ENCODE peak calls at places on chromosome 14, in four cellular contexts. P, K, A and Q are unnamed samples.

GRCh38 chr14:104356738-104357688 is 218.6 kb downstream of the KIF26A start:
- DNase-seq in K (peak; percentile 7), P (no peak), A (no peak), Q (no peak)

GRCh38 chr14:68972507-68973272 is 6.4 kb downstream of the ACTN1 start:
- DNase-seq in A (no peak), P (no peak), K (no peak), Q (no peak)

GRCh38 chr14:59213368-59214315 is 25.2 kb downstream of the DAAM1 start:
- DNase-seq in P (no peak), A (no peak), K (no peak), Q (peak; percentile 33)

GRCh38 chr14:104893435-104894207 is 28.6 kb downstream of the CEP170B start:
- DNase-seq in P (no peak), K (no peak), A (no peak), Q (no peak)

GRCh38 chr14:82621881-82622450 is 1088.3 kb upstream of the SEL1L start:
- DNase-seq in P (no peak), A (no peak), K (no peak), Q (no peak)

GRCh38 chr14:76811561-76811960 is 1.1 kb downstream of the ANGEL1 start:
- DNase-seq in A (no peak), K (no peak), P (no peak), Q (no peak)

GRCh38 chr14:101511199-101511598 is 50.1 kb upstream of the DIO3 start:
- DNase-seq in P (no peak), A (no peak), K (no peak), Q (no peak)

GRCh38 chr14:75224561-75224960 is 48.1 kb upstream of the TMED10 start:
- DNase-seq in A (no peak), P (no peak), K (no peak), Q (no peak)

GRCh38 chr14:87952307-87953094 is 40.5 kb downstream of the GALC start:
- DNase-seq in A (no peak), P (no peak), K (no peak), Q (no peak)

GRCh38 chr14:101604935-101605767 is 43.9 kb downstream of the DIO3 start:
- DNase-seq in A (peak; percentile 47), K (no peak), P (no peak), Q (no peak)

GRCh38 chr14:69368381-69368780 is 29.7 kb downstream of the ERH start:
- DNase-seq in A (no peak), P (no peak), K (no peak), Q (no peak)

GRCh38 chr14:24816011-24816928 is 182.3 kb upstream of the GZMB start:
- DNase-seq in A (no peak), P (no peak), K (no peak), Q (no peak)